ENCODE peak calls at places on chromosome 5, in ten cellular contexts. Q, W, C, X, U, Y, V, G, T and R are unnamed samples.

GRCh38 chr5:3375586-3376311 is 219.9 kb upstream of the IRX1 start:
- DNase-seq in Q (no peak), W (no peak), C (no peak), X (no peak), U (no peak), Y (no peak), V (no peak), G (no peak), T (no peak), R (no peak)

GRCh38 chr5:159135896-159136531 is 36.3 kb upstream of the EBF1 start:
- DNase-seq in Q (no peak), W (no peak), C (no peak), X (no peak), U (peak), Y (peak), V (peak), G (no peak), T (no peak), R (peak)

GRCh38 chr5:125550237-125550636 is 803.8 kb upstream of the ZNF608 start:
- DNase-seq in Q (no peak), W (no peak), C (no peak), X (no peak), U (no peak), Y (peak), V (peak), G (no peak), T (no peak), R (peak)

GRCh38 chr5:133924221-133924920 is 44.1 kb downstream of the C5orf15 start:
- DNase-seq in Q (no peak), W (no peak), C (no peak), X (no peak), U (no peak), Y (no peak), V (peak), G (no peak), T (no peak), R (no peak)

GRCh38 chr5:178331491-178331981 is 98.9 kb upstream of the PHYKPL start:
- DNase-seq in Q (peak), W (peak), C (no peak), X (no peak), U (no peak), Y (no peak), V (peak), G (no peak), T (no peak), R (peak)

GRCh38 chr5:125412561-125413535 is 666.4 kb upstream of the ZNF608 start:
- DNase-seq in Q (peak), W (peak), C (no peak), X (no peak), U (peak), Y (peak), V (peak), G (peak), T (no peak), R (peak)

GRCh38 chr5:61301820-61302563 is 30.1 kb upstream of the ZSWIM6 start:
- DNase-seq in Q (no peak), W (peak), C (peak), X (no peak), U (peak), Y (peak), V (peak), G (peak), T (no peak), R (peak)

GRCh38 chr5:133595465-133595864 is 16.9 kb downstream of the FSTL4 start:
- DNase-seq in Q (no peak), W (no peak), C (no peak), X (no peak), U (no peak), Y (no peak), V (no peak), G (no peak), T (no peak), R (no peak)

GRCh38 chr5:6762116-6762515 is 48.9 kb downstream of the TENT4A start:
- DNase-seq in Q (no peak), W (peak), C (no peak), X (no peak), U (no peak), Y (no peak), V (no peak), G (no peak), T (no peak), R (no peak)

GRCh38 chr5:1378096-1378495 is 33.2 kb upstream of the CLPTM1L start:
- DNase-seq in Q (no peak), W (peak), C (no peak), X (no peak), U (no peak), Y (no peak), V (no peak), G (no peak), T (no peak), R (no peak)

GRCh38 chr5:154097031-154097430 is 58.3 kb downstream of the MFAP3 start:
- DNase-seq in Q (no peak), W (no peak), C (no peak), X (peak), U (no peak), Y (no peak), V (no peak), G (no peak), T (no peak), R (no peak)

GRCh38 chr5:23042231-23042630 is 189.1 kb upstream of the CDH12 start:
- DNase-seq in Q (no peak), W (no peak), C (no peak), X (no peak), U (no peak), Y (no peak), V (no peak), G (no peak), T (no peak), R (no peak)

GRCh38 chr5:76441101-76441500 is 38.0 kb downstream of the IQGAP2 start:
- DNase-seq in Q (no peak), W (no peak), C (no peak), X (no peak), U (no peak), Y (no peak), V (no peak), G (no peak), T (no peak), R (no peak)

GRCh38 chr5:126452477-126452876 is 29.3 kb downstream of the GRAMD2B start:
- DNase-seq in Q (no peak), W (no peak), C (no peak), X (no peak), U (no peak), Y (no peak), V (no peak), G (no peak), T (no peak), R (no peak)

GRCh38 chr5:131268758-131269370 is 5.0 kb downstream of the CDC42SE2 start:
- DNase-seq in Q (no peak), W (no peak), C (no peak), X (no peak), U (no peak), Y (peak), V (no peak), G (no peak), T (no peak), R (no peak)

GRCh38 chr5:147558826-147559225 is 49.0 kb upstream of the DPYSL3 start:
- DNase-seq in Q (no peak), W (no peak), C (no peak), X (peak), U (no peak), Y (peak), V (peak), G (peak), T (no peak), R (peak)

GRCh38 chr5:58094031-58094430 is 365.9 kb downstream of the PLK2 start:
- DNase-seq in Q (no peak), W (no peak), C (peak), X (peak), U (no peak), Y (no peak), V (no peak), G (no peak), T (no peak), R (no peak)

GRCh38 chr5:65364907-65365306 is 116.8 kb downstream of the ADAMTS6 start:
- DNase-seq in Q (no peak), W (no peak), C (peak), X (no peak), U (no peak), Y (peak), V (peak), G (no peak), T (no peak), R (peak)

GRCh38 chr5:1383344-1383743 is 38.4 kb upstream of the CLPTM1L start:
- DNase-seq in Q (no peak), W (peak), C (no peak), X (no peak), U (no peak), Y (no peak), V (no peak), G (no peak), T (no peak), R (no peak)

GRCh38 chr5:63025679-63026078 is 447.1 kb downstream of the LRRC70 start:
- DNase-seq in Q (no peak), W (no peak), C (no peak), X (peak), U (no peak), Y (no peak), V (no peak), G (no peak), T (no peak), R (no peak)

GRCh38 chr5:58934629-58935097 is 351.8 kb downstream of the RAB3C start:
- DNase-seq in Q (no peak), W (no peak), C (no peak), X (no peak), U (no peak), Y (no peak), V (peak), G (no peak), T (no peak), R (peak)

GRCh38 chr5:132053483-132053882 is 7.0 kb upstream of the IL3 start:
- DNase-seq in Q (peak), W (peak), C (no peak), X (no peak), U (no peak), Y (no peak), V (no peak), G (no peak), T (no peak), R (no peak)

DNA sequence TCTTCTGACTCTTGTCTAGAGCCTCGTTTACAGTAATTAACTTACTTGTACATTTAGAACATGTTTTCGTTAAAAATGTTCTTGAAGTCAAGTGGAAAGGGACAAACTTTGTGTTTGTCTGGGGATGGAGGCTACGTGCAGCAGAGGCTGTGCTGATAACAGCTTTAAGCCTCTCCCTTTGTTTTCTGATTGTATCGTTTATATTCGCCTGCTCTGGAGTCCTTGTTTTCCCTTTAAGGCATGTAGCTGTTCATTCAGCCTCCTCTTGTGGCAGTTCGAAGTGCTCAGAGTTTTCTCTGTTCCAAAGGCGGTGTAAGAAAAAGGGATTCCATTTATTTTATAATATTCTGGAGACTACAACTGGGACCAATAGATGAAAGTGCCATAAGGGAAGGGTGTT is 1.9 kb downstream of the SLC36A1 start:
- DNase-seq in Q (no peak), W (no peak), C (no peak), X (no peak), U (no peak), Y (peak), V (no peak), G (no peak), T (no peak), R (no peak)
- H3K4me3 ChIP-seq in Q (peak), W (no peak), C (peak), X (no peak), U (peak), Y (peak), V (no peak), G (peak), T (no peak), R (no peak)

DNA sequence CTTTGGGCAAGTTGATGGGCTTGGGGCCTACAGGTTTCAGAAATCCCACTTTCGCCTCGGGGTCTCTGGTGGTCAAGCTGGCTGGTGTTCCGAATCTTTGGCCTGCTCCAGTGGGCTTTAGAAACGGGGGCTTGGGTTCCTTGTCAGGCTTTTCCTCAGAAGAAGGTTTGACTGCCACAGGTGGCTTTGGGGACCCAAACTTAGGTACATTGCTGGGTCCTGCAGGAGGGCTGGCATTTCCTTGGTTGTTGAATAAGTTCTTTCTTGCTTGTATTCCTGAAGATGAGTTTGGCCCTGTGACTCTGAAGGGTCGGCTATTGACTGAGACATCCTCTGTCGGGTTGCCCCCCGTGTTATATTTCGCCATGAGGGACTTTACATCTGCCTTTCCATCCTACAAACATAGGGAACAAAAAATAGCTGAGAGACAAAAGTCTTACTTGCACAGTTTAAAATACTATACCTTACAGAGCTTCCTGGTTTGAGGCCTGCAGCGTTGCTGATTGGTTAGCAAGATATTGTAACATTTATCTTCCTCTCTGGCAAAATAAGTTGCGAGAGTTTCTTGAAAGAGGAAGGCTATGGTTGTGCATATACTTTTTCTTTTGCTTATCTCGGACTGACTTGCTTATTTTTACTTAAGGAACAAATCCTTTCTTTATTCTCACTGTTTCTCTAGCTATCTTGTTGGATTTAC is 16.6 kb downstream of the FYB1 start:
- DNase-seq in Q (no peak), W (no peak), C (no peak), X (no peak), U (no peak), Y (no peak), V (no peak), G (no peak), T (no peak), R (no peak)
- H3K4me3 ChIP-seq in Q (peak), W (no peak), C (no peak), X (no peak), U (no peak), Y (no peak), V (no peak), G (no peak), T (peak), R (no peak)

DNA sequence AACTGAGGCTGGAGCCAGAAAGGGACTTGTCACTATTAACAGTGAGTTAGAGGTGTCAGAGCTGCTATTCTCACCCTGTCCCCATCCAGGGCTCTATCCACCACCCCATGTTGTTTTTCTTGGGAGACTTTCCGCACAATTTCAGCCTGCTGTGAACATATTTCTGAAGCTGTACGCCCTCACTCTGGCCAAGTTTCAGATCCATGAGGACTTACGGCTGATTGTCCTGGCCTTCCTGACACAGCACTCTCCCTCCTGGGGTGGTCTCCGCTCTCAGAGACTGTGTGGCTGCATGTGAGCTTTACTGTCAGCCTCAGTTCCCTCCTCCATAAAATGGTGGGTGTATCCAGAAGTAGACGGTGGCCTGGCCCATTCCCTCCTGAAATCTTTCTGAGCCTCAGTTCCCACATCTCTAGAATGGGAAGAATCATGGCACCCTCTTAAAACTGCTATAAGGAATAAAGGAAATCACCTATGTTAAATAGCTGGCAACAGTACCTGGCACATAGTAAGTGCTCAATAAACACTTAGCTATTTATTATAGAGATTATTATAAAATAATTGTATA is 799 bp upstream of the IL17B start:
- DNase-seq in Q (no peak), W (no peak), C (no peak), X (no peak), U (no peak), Y (no peak), V (no peak), G (no peak), T (no peak), R (no peak)
- H3K4me3 ChIP-seq in Q (no peak), W (no peak), C (no peak), X (no peak), U (no peak), Y (no peak), V (no peak), G (no peak), T (no peak), R (no peak)

GRCh38 chr5:96427823-96428222 is 5.2 kb downstream of the PCSK1 start:
- DNase-seq in Q (no peak), W (no peak), C (no peak), X (no peak), U (no peak), Y (peak), V (peak), G (no peak), T (no peak), R (peak)

GRCh38 chr5:96434201-96434645 is 1.2 kb upstream of the PCSK1 start:
- DNase-seq in Q (peak), W (peak), C (no peak), X (peak), U (peak), Y (peak), V (peak), G (peak), T (peak), R (peak)

GRCh38 chr5:96432245-96433065 is 593 bp downstream of the PCSK1 start:
- DNase-seq in Q (no peak), W (peak), C (no peak), X (no peak), U (no peak), Y (peak), V (peak), G (no peak), T (no peak), R (no peak)

GRCh38 chr5:96431376-96432244 is 1.4 kb downstream of the PCSK1 start:
- DNase-seq in Q (no peak), W (no peak), C (no peak), X (no peak), U (no peak), Y (peak), V (peak), G (no peak), T (no peak), R (peak)

DNA sequence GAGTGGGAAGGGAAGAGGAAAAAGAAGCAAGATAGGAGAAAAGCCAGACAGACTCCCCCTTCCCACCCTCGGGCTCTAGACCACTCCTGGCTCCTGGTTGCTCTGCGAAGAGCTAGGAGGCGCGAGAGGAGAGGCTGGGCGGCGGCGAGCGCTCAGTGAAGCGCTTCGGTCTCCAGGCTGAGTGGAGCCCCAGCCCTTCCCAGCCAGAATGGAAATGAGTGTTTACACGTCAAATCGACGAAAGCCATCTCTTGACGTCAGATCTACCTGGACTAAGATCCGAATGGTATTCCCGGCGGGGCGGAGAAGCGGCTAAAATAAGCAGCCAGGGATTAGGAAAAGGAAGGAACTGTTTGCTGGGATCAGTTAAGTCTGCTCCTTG is at the start of gene PCSK1:
- DNase-seq in Q (no peak), W (no peak), C (no peak), X (no peak), U (no peak), Y (no peak), V (no peak), G (no peak), T (no peak), R (no peak)
- H3K4me3 ChIP-seq in Q (peak), W (peak), C (no peak), X (no peak), U (no peak), Y (no peak), V (no peak), G (no peak), T (no peak), R (no peak)

DNA sequence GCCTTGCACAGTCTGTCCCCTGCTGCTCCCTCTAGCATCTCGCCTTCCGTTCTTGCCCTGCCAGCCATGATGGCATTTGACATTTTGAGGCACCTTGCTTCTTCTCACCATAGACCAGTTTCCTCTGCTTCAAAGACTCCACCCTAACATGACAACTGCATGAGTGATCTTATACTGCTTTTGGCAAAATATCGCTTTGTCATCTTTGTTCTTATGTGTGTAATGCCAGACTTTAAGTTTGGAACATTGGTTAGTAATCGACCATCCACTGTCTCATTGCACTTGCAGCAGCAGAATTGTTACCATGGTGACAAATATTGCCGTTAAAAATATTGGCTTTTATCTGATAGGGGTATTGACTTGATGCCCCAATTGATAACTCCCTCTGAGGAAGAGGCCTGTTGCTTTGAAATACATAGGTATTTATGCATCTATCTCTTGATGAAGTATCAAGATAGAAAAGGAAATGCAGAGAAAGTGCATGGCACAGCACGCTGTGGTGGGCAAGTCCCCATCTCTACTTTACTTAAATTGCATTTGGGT is 6.8 kb downstream of the GARIN3 start:
- DNase-seq in Q (no peak), W (no peak), C (no peak), X (no peak), U (no peak), Y (no peak), V (no peak), G (no peak), T (no peak), R (no peak)
- H3K4me3 ChIP-seq in Q (no peak), W (no peak), C (no peak), X (no peak), U (no peak), Y (no peak), V (no peak), G (no peak), T (peak), R (no peak)